ENCODE peak calls at places on chromosomes 3 and 15, in nine cellular contexts. U is hepatocyte, M is heart right ventricle, O is lung, V is ovary, Y is foreskin keratinocyte, Q is spleen, W is PC-3, J is mammary epithelial cell. T is an unnamed sample. For H3K4me1, the result is how much of the 10 kb centered on the place peaks cover.

GRCh38 chr3:179666436-179667035 is 13.7 kb downstream of the USP13 start:
- DNase-seq in Q (no peak), O (peak), V (peak), U (no peak), W (no peak), Y (no peak), J (no peak), M (peak), T (no peak)

GRCh38 chr3:96966181-96966929 is 152.0 kb downstream of the EPHA6 start:
- DNase-seq in O (no peak), U (no peak), Y (peak), J (no peak), V (no peak), M (no peak), Q (no peak), W (peak), T (no peak)

GRCh38 chr15:56959318-56959648 is 40.8 kb downstream of the TCF12 start:
- DNase-seq in W (no peak), O (no peak), V (no peak), M (no peak), J (peak), Q (no peak), U (no peak), Y (no peak), T (no peak)

GRCh38 chr15:46848704-46849103 is 868.6 kb upstream of the SEMA6D start:
- DNase-seq in W (peak), O (no peak), Q (no peak), J (no peak), U (no peak), V (no peak), M (no peak), Y (peak), T (no peak)

GRCh38 chr3:13575459-13576061 is 26.6 kb downstream of the FBLN2 start:
- DNase-seq in Y (no peak), U (peak), Q (no peak), W (no peak), M (no peak), O (no peak), V (no peak), J (no peak), T (no peak)

GRCh38 chr3:24472358-24472757 is 22.3 kb downstream of the THRB start:
- DNase-seq in Q (no peak), V (no peak), W (peak), M (no peak), J (peak), U (no peak), Y (peak), O (no peak), T (no peak)

GRCh38 chr15:42059661-42060476 is 34.5 kb downstream of the PLA2G4D start:
- DNase-seq in O (peak), J (no peak), V (no peak), Y (no peak), W (peak), Q (no peak), M (peak), U (peak), T (peak)

GRCh38 chr15:49282366-49282765 is 112.3 kb downstream of the GALK2 start:
- DNase-seq in Y (no peak), M (no peak), V (no peak), J (no peak), W (no peak), Q (no peak), O (no peak), U (no peak), T (no peak)

GRCh38 chr15:64144565-64145281 is 6.8 kb upstream of the SNX22 start:
- DNase-seq in V (no peak), W (no peak), J (peak), Q (no peak), O (no peak), U (no peak), M (no peak), Y (no peak), T (no peak)

GRCh38 chr3:175378348-175378747 is 519.2 kb downstream of the NAALADL2 start:
- DNase-seq in Q (no peak), O (no peak), Y (no peak), W (no peak), M (no peak), U (no peak), J (no peak), V (no peak), T (no peak)

GRCh38 chr3:10529809-10530208 is 24.4 kb upstream of the ATP2B2 start:
- DNase-seq in V (no peak), Q (no peak), Y (no peak), W (no peak), U (no peak), O (no peak), M (no peak), J (no peak), T (no peak)

GRCh38 chr3:166123576-166123975 is 286.4 kb upstream of the BCHE start:
- DNase-seq in W (peak), Q (no peak), O (no peak), J (peak), V (no peak), Y (peak), M (no peak), U (no peak), T (no peak)

GRCh38 chr3:27271890-27272289 is 97.3 kb downstream of the NEK10 start:
- DNase-seq in Q (no peak), M (no peak), V (no peak), O (no peak), U (no peak), J (no peak), Y (no peak), W (no peak), T (no peak)

GRCh38 chr3:46909535-46910161 is 32.1 kb downstream of the PTH1R start:
- DNase-seq in U (peak), O (peak), Y (peak), J (peak), W (peak), Q (peak), M (peak), V (peak), T (peak)

GRCh38 chr15:82117296-82117695 is 71.5 kb upstream of the MEX3B start:
- DNase-seq in J (no peak), O (no peak), M (no peak), Q (no peak), V (no peak), Y (no peak), U (no peak), W (no peak), T (no peak)

GRCh38 chr3:134367869-134368750 is 6.1 kb downstream of the AMOTL2 start:
- DNase-seq in W (no peak), Y (no peak), Q (peak), M (no peak), J (no peak), V (no peak), O (no peak), U (no peak), T (no peak)

GRCh38 chr15:78050441-78050809 is 27.1 kb downstream of the TBC1D2B start:
- DNase-seq in V (no peak), W (no peak), U (no peak), M (no peak), Q (no peak), J (no peak), O (no peak), Y (no peak), T (no peak)
- H3K4me1 ChIP-seq in V (under half), W (under half), U (half or more), M (half or more), Q (half or more), J (under half), O (under half), Y (under half), T (half or more)

GRCh38 chr3:71489315-71489761 is 94.2 kb downstream of the FOXP1 start:
- DNase-seq in U (no peak), V (no peak), M (no peak), Q (no peak), Y (no peak), J (no peak), O (no peak), W (no peak), T (peak)

GRCh38 chr3:71487418-71487817 is 96.1 kb downstream of the FOXP1 start:
- DNase-seq in J (no peak), V (no peak), U (no peak), W (no peak), Y (no peak), M (no peak), O (no peak), Q (no peak), T (peak)

GRCh38 chr3:71486831-71487230 is 96.7 kb downstream of the FOXP1 start:
- DNase-seq in O (no peak), U (no peak), V (no peak), M (no peak), W (no peak), Y (no peak), Q (no peak), J (no peak), T (peak)

GRCh38 chr3:71488882-71489281 is 94.6 kb downstream of the FOXP1 start:
- DNase-seq in Y (no peak), U (no peak), W (no peak), V (no peak), M (no peak), Q (no peak), O (no peak), J (no peak), T (no peak)

GRCh38 chr3:71488391-71488809 is 95.1 kb downstream of the FOXP1 start:
- DNase-seq in J (no peak), Y (no peak), Q (no peak), O (no peak), U (no peak), W (no peak), M (no peak), V (no peak), T (no peak)
- H3K4me1 ChIP-seq in J (under half), Y (under half), Q (under half), O (under half), U (under half), W (under half), M (under half), V (under half), T (half or more)

GRCh38 chr3:32595318-32595717 is 24.7 kb upstream of the DYNC1LI1 start:
- DNase-seq in J (no peak), Q (no peak), O (no peak), V (no peak), U (no peak), Y (no peak), W (no peak), M (no peak), T (no peak)

GRCh38 chr3:32596926-32597369 is 26.3 kb upstream of the DYNC1LI1 start:
- DNase-seq in W (no peak), O (no peak), U (peak), Y (no peak), M (no peak), V (no peak), J (no peak), Q (no peak), T (no peak)

GRCh38 chr3:32591960-32592462 is 21.4 kb upstream of the DYNC1LI1 start:
- DNase-seq in M (no peak), V (no peak), O (no peak), Y (no peak), U (no peak), J (no peak), W (no peak), Q (no peak), T (no peak)

GRCh38 chr3:32592696-32593353 is 22.2 kb upstream of the DYNC1LI1 start:
- DNase-seq in U (no peak), O (no peak), J (no peak), M (no peak), Y (no peak), W (no peak), V (no peak), Q (no peak), T (no peak)

GRCh38 chr3:32593903-32594525 is 23.4 kb upstream of the DYNC1LI1 start:
- DNase-seq in V (no peak), Y (peak), W (peak), J (peak), Q (no peak), M (no peak), O (no peak), U (no peak), T (no peak)
- H3K4me1 ChIP-seq in V (under half), Y (under half), W (under half), J (under half), Q (under half), M (under half), O (under half), U (under half), T (under half)

DNA sequence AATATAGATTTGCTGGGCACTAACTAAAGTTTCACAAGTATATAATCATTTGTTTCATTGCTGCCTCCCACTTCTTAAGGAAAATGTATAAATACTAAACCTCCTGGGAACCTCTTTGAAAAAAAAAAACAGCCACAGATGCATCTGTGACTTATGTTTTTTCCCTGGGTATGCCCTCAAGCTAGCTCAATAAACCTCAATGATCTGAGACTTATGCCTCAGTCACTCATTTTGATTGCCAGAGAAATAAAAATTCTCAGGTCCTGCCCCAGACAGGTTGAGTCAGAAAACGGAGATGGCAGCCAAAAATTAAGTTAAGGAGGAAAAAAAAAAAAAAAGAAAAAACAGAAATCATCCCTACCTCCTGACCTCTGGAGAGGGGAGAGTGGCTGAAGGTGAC is 22.1 kb downstream of the ILDR1 start:
- DNase-seq in M (no peak), Y (peak), Q (no peak), W (peak), O (no peak), U (no peak), V (no peak), J (peak), T (no peak)
- H3K4me1 ChIP-seq in M (under half), Y (under half), Q (half or more), W (half or more), O (under half), U (under half), V (under half), J (under half), T (under half)

DNA sequence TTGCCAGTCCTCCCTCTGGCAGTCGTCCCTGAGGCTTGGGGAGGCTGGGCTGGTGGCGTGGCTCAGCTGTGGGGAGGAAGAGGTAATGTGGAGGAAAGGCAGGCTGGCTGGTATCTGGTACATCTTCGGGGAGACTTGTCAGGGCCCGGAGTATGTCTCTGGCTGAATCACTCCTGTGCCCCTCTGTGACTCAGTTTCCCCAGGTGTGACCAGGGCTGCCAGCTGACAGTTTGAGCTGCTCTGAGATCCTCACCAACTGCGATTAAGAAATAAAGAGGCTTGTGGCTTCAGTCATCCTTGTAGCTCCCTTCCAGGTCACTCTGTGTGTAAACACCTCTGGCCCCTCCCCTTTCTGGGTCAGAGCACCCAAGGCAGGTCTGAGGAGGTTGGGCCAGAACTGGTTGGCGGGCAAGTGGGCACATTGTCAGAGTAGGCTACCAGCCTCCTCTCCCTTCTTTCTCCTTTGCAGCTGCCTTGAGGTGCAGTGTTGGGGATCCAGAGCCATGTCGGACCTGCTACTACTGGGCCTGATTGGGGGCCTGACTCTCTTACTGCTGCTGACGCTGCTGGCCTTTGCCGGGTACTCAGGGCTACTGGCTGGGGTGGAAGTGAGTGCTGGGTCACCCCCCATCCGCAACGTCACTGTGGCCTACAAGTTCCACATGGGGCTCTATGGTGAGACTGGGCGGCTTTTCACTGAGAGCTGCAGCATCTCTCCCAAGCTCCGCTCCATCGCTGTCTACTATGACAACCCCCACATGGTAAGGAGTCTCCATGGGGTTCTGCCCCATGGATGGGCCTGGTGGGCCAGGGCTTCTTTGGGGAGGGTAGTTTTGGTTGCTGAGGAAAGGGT is 3.0 kb downstream of the TEX264 start:
- DNase-seq in O (no peak), Q (peak), U (no peak), V (peak), J (no peak), M (no peak), W (no peak), Y (no peak), T (no peak)
- H3K4me1 ChIP-seq in O (under half), Q (half or more), U (under half), V (under half), J (half or more), M (under half), W (under half), Y (under half), T (half or more)

DNA sequence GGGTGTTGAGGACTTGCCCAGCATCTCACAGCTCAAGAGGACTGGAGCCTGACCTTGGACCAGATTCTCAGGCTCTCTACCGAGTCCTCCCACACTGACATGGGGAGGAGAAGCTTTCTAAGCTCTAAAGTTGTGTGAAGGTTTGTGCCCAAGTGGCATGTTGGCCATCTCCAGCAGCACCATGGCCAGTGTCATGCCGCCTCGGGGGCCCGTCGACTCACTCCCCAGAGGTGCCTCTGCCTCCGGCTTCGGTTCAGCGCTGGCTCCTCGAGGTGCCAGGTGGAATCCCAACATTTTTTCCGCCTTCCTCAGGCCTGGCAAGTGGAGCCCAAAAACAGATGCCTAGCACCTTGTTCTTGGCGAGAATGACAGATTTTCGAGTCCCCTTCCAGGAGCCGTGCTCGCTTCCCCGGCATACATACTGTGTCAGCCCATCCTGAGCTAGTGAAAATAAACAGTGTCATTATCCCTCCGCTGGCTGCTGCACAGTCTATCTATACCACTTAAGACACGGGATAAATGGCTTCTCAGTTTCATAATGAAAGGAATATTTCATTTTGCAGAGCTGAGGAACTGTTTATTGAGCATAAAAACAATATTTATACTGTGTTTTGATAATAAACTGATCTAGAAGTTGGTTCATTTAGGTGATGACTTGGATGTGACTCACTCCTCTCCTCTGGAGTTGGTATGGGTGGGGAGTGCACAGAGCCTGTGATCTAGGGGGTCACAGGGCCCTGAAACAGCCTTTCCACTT is 328.5 kb upstream of the TLE3 start:
- DNase-seq in M (no peak), V (no peak), W (peak), J (peak), U (no peak), Y (peak), O (no peak), Q (no peak), T (no peak)
- H3K4me1 ChIP-seq in M (under half), V (under half), W (under half), J (under half), U (under half), Y (under half), O (under half), Q (under half), T (under half)

DNA sequence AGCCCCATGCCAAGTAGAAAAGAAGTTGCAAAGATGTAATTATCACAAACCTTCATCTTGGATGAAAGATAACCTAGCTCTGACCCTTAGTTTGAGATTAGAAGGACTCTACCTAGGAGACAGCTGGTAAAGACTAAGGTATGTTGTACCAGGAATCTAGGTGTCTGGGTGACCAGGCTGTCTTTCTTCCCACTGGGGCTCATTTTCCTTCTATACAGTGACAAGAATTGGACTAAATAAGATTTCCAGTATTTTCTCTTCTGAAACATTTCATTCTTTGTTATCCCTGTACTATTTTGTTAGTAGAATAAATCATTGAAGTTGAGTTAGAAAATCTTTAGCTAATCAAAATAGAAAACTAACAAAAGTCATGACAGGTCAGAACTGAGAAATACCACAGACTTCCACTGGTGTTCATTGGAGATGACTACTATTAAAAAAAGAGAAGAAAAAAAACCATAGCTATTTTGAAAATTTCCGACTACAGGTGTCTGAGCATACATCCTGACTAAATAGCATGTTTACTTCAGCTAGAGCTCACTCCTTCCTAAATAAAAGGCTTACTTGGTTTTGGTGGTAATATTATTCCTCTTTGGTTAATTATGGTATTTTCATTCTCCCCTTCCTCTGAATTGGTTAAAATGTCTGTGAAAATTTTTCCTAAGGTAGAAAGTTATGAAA is 10.1 kb downstream of the TGFBR2 start:
- DNase-seq in V (no peak), J (no peak), Y (no peak), Q (no peak), U (no peak), M (no peak), W (no peak), O (no peak), T (no peak)
- H3K4me1 ChIP-seq in V (under half), J (half or more), Y (under half), Q (half or more), U (under half), M (half or more), W (under half), O (under half), T (half or more)

DNA sequence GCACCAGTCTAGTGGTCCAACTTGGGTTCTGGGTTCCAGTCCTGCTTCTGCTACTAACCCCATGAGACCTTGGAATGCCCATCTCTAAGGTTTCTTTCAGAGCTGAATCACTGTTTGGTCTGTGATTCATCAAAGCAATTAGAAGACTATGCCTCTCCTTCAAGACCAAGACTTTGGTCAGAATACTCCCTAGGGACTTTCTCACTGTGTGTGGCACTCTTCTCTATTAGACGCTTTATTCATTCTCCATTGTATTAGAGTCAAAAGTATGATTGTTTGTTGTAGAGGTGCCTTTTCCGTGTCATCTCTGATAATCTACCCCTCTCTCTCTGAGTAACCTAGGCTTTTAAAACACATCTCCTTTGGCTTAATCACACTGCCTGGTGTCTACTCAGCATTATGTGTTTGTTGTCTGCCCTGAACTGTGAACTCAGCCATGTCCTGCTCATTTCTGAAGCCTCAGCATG is 90.5 kb downstream of the LPP start:
- DNase-seq in J (peak), M (no peak), Y (peak), W (peak), O (no peak), U (peak), Q (no peak), V (no peak), T (no peak)
- H3K4me1 ChIP-seq in J (under half), M (under half), Y (under half), W (under half), O (under half), U (under half), Q (under half), V (under half), T (under half)

T was measured in naive thymus-derived CD4-positive, alpha-beta T cell.